ENCODE peak calls at places on chromosomes 13 and 19, in five cellular contexts. I is mammary epithelial cell; A is IMR-90; W is mesendoderm; X is CD4-positive, CD25-positive, alpha-beta regulatory T cell. Z is an unnamed sample.

GRCh38 chr13:40406405-40407138 is 259.9 kb downstream of the FOXO1 start:
- DNase-seq in A (peak), W (no peak), X (no peak), I (peak), Z (peak)

GRCh38 chr19:943551-944170 is 17.8 kb downstream of the ARID3A start:
- DNase-seq in I (no peak), X (no peak), A (no peak), W (no peak), Z (no peak)

GRCh38 chr19:18587561-18587960 is 1.0 kb upstream of the REX1BD start:
- DNase-seq in I (no peak), X (no peak), W (no peak), A (no peak), Z (no peak)

GRCh38 chr19:7962644-7963268 is 19.3 kb upstream of the TIMM44 start:
- DNase-seq in W (no peak), X (no peak), I (no peak), A (no peak), Z (no peak)

GRCh38 chr19:28968721-28969120 is 244.2 kb downstream of the UQCRFS1 start:
- DNase-seq in A (no peak), I (no peak), W (no peak), X (no peak), Z (no peak)

GRCh38 chr13:25046985-25047660 is 48.8 kb upstream of the PABPC3 start:
- DNase-seq in X (no peak), A (peak), I (peak), W (peak), Z (no peak)

GRCh38 chr19:12789098-12789903 is 2.0 kb upstream of the JUNB start:
- DNase-seq in I (peak), W (peak), A (peak), X (no peak), Z (no peak)

GRCh38 chr19:5624154-5624663 is 1.3 kb downstream of the SAFB start:
- DNase-seq in X (no peak), A (peak), I (no peak), W (peak), Z (no peak)

GRCh38 chr19:38243279-38243673 is 12.9 kb downstream of the PPP1R14A start:
- DNase-seq in I (no peak), W (no peak), A (no peak), X (no peak), Z (no peak)

DNA sequence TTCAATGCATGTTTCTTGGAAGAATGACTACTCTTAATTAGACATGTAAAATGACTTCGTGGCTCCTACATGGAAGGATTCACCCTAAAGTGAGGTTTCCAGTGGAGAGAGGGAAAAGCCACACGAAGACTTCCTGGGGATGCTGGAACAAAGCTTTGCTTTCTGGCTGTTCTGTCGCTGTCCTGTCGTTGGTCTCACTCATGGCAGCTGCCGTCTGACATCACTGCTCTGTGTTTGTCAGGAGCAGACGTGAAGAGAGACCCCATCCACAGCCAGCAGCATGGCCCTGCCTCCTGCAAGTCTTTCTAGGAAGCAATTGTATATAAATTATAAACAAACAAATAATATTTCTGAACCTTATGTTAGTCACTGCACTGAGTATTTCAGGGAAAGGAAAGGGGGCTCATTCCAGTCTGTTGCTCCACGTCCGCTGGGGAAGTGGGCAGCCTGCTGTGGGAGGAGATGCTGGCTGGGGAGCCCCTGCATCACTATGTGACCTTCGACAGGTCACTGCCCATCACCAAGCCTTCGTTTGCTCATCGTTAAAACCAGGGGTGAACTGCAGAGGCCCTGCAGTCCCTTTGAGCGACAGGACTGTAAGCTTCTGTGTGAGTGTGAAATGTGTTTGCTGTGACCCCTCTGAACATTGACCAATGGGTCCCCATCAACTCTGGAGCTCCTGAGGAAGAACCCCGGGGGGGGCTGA is 151.0 kb downstream of the DCT start:
- DNase-seq in W (no peak), X (no peak), I (no peak), A (no peak), Z (no peak)
- H3K4me3 ChIP-seq in W (no peak), X (peak), I (no peak), A (no peak), Z (no peak)

DNA sequence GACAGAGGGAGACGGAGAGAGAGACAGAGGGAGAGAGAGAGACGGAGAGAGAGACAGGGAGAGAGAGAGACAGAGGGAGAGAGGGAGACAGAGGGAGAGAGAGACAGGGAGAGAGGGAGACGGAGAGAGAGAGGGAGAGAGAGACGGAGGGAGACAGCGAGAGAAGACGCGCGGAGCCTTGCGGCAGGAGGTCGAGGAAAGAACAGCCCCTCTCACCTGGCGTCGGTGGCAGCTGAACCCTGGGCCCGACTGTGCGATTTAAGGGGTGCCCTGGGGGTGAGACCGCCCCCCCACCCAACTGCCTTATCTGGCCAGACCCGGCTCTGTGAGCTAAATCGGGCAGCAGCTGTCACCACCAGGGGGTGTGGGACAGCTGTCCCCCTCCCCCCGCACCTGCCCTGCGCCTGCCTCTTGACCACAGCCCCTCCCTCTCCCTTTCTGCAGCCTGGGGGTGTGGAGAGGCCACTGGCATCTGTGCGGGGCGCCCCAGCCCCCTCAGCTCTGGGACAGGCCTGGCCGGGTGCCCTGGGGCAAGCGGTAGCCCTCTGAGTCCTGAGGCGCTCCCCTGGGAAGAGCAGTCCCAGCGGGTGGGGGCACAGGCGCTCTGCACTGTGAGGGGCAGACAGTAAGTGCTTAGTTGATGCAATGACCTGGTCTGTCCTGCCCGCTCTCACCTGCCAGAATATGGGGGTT is 10.8 kb downstream of the JOSD2 start:
- DNase-seq in I (no peak), X (no peak), A (no peak), W (peak), Z (no peak)
- H3K4me3 ChIP-seq in I (no peak), X (no peak), A (no peak), W (no peak), Z (no peak)

DNA sequence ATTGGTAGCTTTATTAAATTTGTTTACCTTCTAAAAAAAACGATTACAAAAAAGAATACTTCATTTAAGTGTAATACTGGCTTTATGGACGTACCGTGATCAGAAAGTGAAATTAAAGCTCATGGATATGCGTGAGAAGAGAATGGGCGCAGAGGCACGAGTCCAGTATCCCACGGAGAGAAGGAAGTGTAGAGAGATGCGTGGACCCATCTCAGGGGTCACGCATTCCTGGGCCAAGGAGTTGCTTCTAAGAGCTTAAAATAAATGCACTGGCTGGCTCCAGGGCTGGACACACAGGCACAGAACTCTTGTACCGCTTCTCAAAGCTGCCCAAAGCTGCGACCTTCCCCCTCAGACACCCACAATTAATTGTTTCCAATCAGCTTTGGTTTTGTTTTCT is 8.7 kb upstream of the SPC24 start:
- DNase-seq in W (no peak), A (no peak), I (no peak), X (no peak), Z (no peak)
- H3K4me3 ChIP-seq in W (no peak), A (no peak), I (no peak), X (no peak), Z (no peak)

DNA sequence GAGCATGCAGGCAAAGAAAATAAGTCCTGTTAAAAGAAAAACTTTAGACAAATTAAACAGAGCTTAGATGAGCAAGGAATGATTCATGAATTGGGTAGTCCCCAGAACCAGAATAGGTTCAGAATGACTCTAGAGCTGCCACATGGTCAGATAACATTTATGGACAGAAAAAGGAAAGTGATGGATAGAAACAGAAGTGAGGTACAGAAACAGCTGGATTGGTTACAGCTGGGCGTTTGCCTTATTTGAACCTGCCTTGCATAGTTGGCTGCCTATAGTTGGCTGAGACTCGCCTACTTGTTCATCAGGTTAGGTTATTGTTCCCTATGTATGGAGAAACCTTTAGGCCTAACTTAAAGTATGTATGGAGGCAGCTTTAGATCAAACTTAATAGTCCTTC is 35.4 kb downstream of the WDFY2 start:
- DNase-seq in A (peak), I (peak), W (no peak), X (no peak), Z (no peak)
- H3K4me3 ChIP-seq in A (no peak), I (no peak), W (no peak), X (no peak), Z (no peak)

GRCh38 chr13:21328201-21328600 is 130.9 kb downstream of the ZDHHC20 start:
- DNase-seq in X (no peak), A (no peak), I (no peak), W (peak), Z (no peak)
- H3K4me3 ChIP-seq in X (no peak), A (no peak), I (no peak), W (no peak), Z (no peak)

GRCh38 chr19:58085348-58085875 is 12.6 kb downstream of the ZSCAN18 start:
- DNase-seq in X (no peak), I (no peak), A (no peak), W (no peak), Z (no peak)

GRCh38 chr19:58086825-58087710 is 11.0 kb downstream of the ZSCAN18 start:
- DNase-seq in X (no peak), I (no peak), W (no peak), A (no peak), Z (no peak)

GRCh38 chr19:58079792-58080191 is 18.2 kb downstream of the ZSCAN18 start:
- DNase-seq in W (no peak), X (no peak), A (no peak), I (no peak), Z (no peak)

GRCh38 chr19:58088521-58089052 is 9.4 kb downstream of the ZSCAN18 start:
- DNase-seq in A (no peak), I (no peak), X (no peak), W (no peak), Z (no peak)

DNA sequence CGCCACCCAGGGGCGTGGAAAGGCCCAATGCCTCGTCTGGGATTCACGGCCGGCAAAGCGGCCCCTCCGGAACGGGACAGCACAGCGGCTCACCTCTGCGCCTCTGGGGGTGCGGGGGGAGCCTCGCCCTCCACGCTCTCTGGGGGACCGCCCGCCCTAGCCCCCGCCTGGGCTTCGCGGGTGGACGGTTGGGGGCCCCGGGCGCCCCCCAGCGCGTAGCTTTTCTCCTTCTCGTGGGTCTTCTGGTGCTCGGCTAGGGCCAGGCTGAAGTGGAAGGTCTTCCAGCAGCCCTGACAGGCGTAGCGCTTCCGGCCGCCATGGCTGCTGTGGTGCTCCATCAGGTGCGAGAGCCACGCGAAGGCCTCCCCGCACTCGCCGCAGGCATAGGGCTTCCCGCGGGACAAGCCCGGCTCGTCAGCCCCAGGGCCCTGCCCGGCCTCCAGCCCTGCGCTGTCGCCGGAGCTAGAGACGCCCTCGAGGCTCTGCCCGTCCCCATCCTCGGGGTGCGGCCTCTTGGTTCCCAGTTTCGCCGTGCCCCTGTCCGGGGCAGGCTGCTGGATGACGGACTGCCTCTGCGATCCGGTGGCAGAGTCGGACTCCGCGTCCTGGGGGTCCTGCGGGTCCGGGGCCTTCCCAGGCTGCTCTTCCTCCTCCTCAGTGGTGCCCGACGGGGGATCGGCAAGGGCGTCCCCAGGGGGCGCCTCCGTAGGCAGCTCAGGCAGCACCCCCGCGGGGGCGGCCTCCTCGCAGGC is 13.3 kb downstream of the ZSCAN18 start:
- DNase-seq in W (no peak), I (no peak), A (no peak), X (no peak), Z (no peak)
- H3K4me3 ChIP-seq in W (no peak), I (no peak), A (no peak), X (no peak), Z (no peak)

DNA sequence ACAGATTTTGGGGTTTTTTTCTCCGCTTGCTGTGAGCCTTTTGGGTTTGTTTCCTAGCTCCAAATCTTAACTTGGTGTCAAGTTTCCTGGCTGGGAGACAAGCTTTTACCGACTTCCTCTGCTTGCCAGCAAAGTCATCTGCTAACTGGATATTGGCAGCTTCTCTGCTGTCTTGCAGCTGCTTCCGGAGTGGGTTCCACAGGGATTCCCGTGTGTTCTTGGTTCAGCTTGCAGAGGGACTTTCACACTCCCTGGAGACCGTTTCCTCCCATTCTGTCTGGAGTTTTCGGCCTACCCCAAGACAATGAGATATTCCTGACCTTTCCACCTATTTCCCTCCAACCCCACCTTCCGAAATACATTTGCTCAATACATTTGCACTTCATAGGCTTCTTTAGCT is 2.2 kb upstream of the COLGALT1 start:
- DNase-seq in A (peak), W (no peak), I (peak), X (no peak), Z (peak)
- H3K4me3 ChIP-seq in A (no peak), W (no peak), I (no peak), X (no peak), Z (peak)

GRCh38 chr13:90104764-90105163 is 1242.7 kb upstream of the MIR17HG start:
- DNase-seq in X (no peak), W (no peak), A (no peak), I (no peak), Z (no peak)

GRCh38 chr13:90105276-90105675 is 1242.2 kb upstream of the MIR17HG start:
- DNase-seq in I (peak), X (no peak), A (no peak), W (peak), Z (no peak)

GRCh38 chr13:90103099-90103784 is 1244.2 kb upstream of the MIR17HG start:
- DNase-seq in A (no peak), I (no peak), X (no peak), W (no peak), Z (no peak)

GRCh38 chr13:90105881-90106496 is 1241.5 kb upstream of the MIR17HG start:
- DNase-seq in W (peak), I (no peak), X (no peak), A (no peak), Z (no peak)

DNA sequence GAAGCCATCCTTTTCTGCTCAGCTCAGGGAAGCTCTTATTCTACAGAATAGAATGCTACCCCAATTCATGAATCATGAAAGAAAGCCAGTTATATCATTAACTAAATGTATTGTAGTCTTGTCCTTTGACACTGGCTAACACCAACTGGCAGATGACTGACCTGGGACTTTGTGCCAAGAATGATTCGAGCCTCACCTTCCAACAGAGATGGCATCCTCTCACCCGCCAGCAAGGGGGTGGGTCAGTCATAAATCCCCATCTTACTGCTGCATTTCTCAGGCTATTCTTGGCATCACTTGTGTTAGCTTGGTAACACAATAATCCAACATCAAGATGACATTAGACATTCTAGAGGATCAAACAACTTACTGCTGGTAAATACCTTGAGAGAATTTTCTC is 1239.8 kb upstream of the MIR17HG start:
- DNase-seq in I (no peak), A (no peak), W (no peak), X (no peak), Z (no peak)
- H3K4me3 ChIP-seq in I (no peak), A (no peak), W (no peak), X (no peak), Z (no peak)

DNA sequence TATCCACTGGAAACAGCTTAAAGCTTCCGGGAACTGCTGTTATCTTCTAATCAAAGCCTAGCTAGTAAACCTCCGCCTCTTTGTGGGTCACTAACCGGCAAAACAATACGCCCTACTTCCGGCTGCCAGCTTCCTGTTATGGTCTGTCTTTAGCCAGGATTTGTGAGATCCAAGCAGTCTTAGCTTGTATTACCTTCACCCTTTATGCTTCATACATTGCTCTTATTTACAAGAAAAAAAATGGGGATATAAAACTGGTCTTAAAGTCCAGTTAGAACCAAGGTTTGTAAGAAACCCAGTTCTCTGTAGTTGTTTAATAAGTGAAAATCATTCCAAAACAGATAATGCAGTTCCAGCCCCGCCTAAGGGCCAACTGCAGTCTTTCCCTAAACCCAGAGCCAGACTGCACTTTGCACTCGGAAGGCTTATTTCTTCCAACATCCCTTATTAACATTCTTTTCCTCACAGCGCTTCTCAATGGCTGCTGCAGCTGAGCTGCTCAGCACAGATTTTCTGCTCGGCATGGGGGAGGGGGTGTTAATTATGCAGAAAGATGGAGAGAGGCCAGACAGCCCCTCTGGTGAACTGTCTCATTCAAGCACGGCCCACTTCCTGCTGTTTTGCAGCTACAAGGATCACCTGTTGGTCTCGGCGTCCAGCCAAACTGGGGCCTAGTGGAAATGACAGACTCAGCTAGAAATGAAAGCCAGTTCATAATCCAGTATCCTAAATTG is 368.4 kb downstream of the KLF12 start:
- DNase-seq in X (peak), W (peak), I (no peak), A (peak), Z (no peak)
- H3K4me3 ChIP-seq in X (peak), W (no peak), I (no peak), A (no peak), Z (no peak)

GRCh38 chr13:43143591-43143990 is 120.2 kb downstream of the DNAJC15 start:
- DNase-seq in W (no peak), A (no peak), I (no peak), X (no peak), Z (no peak)
- H3K4me3 ChIP-seq in W (no peak), A (no peak), I (no peak), X (no peak), Z (no peak)